ENCODE peak calls at places on chromosomes 7 and 10, in four cellular contexts. A is tibial nerve, X is astrocyte of the cerebellum, F is A549. R is an unnamed sample.

GRCh38 chr10:60894816-60895215 is 49.2 kb downstream of the RHOBTB1 start:
- DNase-seq in A (no peak), X (no peak), F (no peak), R (no peak)

GRCh38 chr10:43252785-43253341 is 14.0 kb downstream of the RASGEF1A start:
- DNase-seq in A (no peak), X (no peak), F (no peak), R (peak)

GRCh38 chr10:80168679-80169380 is 36.3 kb downstream of the PLAC9 start:
- DNase-seq in A (no peak), X (no peak), F (peak), R (no peak)

GRCh38 chr7:117048114-117048853 is 95.0 kb downstream of the ST7 start:
- DNase-seq in A (no peak), X (no peak), F (no peak), R (no peak)

GRCh38 chr10:85784792-85785191 is 581.8 kb downstream of the GRID1 start:
- DNase-seq in A (no peak), X (no peak), F (no peak), R (no peak)

GRCh38 chr10:110547139-110547761 is 20.2 kb upstream of the SMC3 start:
- DNase-seq in A (no peak), X (peak), F (peak), R (no peak)

GRCh38 chr7:107208046-107208458 is 39.2 kb downstream of the HBP1 start:
- DNase-seq in A (no peak), X (no peak), F (no peak), R (no peak)

GRCh38 chr7:134865001-134865845 is 85.8 kb downstream of the CALD1 start:
- DNase-seq in A (no peak), X (no peak), F (no peak), R (no peak)

GRCh38 chr7:148480479-148481146 is 110.0 kb upstream of the C7orf33 start:
- DNase-seq in A (no peak), X (no peak), F (no peak), R (no peak)

GRCh38 chr10:122421054-122421625 is 33.3 kb upstream of the ARMS2 start:
- DNase-seq in A (no peak), X (no peak), F (no peak), R (no peak)

GRCh38 chr7:2662273-2663120 is 25.5 kb upstream of the AMZ1 start:
- DNase-seq in A (no peak), X (no peak), F (no peak), R (no peak)

GRCh38 chr7:2663121-2663886 is 24.7 kb upstream of the AMZ1 start:
- DNase-seq in A (no peak), X (no peak), F (no peak), R (no peak)

GRCh38 chr7:2660359-2661095 is 27.5 kb upstream of the AMZ1 start:
- DNase-seq in A (no peak), X (no peak), F (no peak), R (no peak)

GRCh38 chr7:2661096-2661449 is 26.9 kb upstream of the AMZ1 start:
- DNase-seq in A (no peak), X (no peak), F (no peak), R (no peak)

DNA sequence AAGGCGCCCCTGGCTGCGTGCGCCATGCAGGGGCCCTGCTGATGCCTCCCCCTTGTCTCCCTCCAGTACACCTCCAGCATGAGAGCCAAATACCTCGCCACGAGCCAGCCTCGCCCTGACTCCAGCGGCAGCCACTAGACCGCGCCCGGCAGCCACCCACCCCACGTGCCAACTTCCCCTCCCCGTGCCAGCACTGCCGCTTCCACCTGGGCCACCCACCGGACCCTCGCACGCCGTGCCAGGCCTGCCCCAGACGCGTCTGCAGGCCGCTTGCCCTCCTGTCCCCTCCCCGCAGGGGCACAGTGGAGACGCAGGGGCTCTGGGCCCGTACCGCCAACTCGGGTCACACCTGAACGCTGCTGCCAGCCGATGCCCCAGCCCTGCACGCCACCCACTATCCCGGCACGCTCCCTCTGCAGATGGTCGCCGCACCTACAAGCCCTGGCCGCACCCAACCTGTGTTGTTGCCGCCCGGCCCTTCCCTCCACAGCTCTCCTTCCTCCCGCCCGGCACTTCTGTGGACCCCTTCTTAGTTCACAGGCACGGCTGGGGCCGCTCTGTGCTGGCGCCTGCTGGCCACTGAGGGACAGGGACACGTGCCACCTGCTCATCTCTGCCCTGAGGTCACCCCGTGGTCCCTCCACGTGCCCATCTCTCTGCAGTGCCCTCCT is 26.3 kb upstream of the AMZ1 start:
- DNase-seq in A (no peak), X (no peak), F (no peak), R (no peak)
- TF ChIP-seq CTCF in A (no peak), X (no peak), F (no peak), R (no peak)

DNA sequence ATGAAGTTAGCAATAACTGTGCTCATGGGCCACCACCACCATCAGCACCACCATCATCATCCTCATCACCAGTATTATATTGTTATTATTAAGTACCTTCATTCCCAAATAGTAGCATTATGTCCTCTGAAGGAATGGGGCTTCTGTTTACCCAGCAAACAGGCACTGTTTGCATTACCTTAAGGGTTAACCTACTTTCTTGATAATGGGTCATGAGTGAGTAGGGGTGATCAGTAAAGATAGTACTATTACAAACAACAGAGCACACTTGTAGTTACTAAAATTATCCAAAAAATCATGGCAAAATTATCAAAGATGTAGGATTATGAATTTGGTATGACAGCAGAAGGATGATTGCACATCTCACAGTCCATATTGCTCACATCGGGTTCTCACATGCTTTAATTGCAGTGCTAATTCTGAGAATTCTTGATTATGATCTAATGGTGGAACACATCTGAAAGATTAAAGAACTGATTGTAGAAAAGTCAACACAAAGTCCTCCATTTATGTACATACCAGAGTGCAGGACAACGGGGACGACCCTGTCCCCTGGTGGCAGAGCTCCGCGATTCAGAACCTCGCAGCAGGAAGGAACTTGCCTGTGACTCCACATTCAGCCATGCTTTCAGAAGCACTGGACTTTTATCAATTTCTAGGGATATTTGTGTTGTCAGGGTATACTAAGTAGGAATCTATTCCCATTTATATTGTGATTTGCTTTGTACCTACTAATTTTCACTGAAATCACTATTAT is 31.0 kb downstream of the PDE1C start:
- DNase-seq in A (no peak), X (no peak), F (no peak), R (no peak)
- TF ChIP-seq CTCF in A (no peak), X (no peak), F (no peak), R (no peak)

GRCh38 chr7:23597908-23598224 is 684 bp downstream of the CCDC126 start:
- DNase-seq in A (peak), X (no peak), F (no peak), R (no peak)
- TF ChIP-seq CTCF in A (no peak), X (no peak), F (no peak), R (no peak)

DNA sequence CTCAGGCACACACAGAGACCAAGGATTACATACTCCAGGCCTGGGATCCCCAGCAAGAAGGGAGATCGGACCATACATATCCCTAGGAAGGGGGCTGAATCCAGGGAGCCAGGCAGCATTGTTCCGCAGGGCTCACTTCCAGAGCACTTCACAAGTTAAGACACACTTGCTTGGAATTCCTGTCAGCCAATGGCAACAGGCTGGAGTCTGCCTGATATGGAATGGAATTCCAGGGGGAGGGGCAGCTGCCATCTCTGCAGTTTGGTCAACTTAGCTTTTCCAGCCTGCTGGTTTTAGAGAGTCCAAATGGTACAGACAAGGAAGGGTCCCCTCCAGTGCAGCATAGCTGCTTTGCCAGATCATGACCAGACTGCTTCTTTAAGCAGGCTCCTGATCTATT is 290.0 kb upstream of the GLI3 start:
- DNase-seq in A (no peak), X (no peak), F (no peak), R (no peak)
- TF ChIP-seq CTCF in A (no peak), X (no peak), F (no peak), R (no peak)

DNA sequence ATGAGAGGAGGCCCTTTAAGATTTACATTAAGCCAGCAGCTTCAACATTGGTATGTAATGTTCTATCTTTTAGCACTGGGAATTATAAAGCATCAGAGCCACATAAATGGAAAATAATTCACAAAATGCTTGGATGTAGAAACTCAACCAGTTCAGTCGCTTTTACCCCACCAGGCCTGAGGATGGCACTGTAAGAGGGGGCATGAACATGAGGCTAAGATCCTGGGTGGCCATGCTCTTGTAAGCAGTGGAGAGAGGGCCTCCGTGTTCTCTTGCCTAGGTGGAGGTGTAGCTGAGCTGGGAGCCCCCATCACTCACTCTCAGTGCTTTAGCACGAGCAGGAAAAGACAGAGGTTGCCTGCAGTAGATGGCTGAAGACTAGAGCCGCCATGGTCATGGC is 238.8 kb downstream of the FANK1 start:
- DNase-seq in A (no peak), X (no peak), F (no peak), R (no peak)
- TF ChIP-seq CTCF in A (no peak), X (peak), F (no peak), R (no peak)

GRCh38 chr7:139360948-139361307 is 1.2 kb downstream of the LUC7L2 start:
- DNase-seq in A (no peak), X (no peak), F (no peak), R (no peak)
- TF ChIP-seq CTCF in A (no peak), X (no peak), F (no peak), R (no peak)

DNA sequence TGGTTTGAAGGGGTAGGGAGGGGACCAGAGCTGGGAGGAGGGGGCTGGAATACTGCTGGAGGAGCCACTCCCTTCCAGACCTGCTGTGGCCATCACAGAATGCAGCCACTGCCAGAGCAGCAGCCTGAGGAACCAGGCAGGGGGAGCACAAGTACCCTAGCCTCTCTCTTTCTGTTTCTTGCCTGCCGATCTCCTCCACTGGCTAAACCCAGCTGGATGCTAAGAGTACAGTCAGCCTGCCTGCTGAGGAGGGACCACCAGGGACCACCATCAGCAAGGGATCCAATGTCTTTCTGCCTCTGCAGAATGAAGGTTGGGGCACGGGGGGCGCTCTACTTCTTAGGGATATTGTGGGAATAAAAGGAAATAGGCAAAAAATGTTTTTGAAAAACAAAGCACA is 4.7 kb downstream of the BLVRA start:
- DNase-seq in A (no peak), X (no peak), F (no peak), R (no peak)
- TF ChIP-seq CTCF in A (no peak), X (no peak), F (peak), R (no peak)

GRCh38 chr10:11520892-11521291 is 90.6 kb downstream of the USP6NL start:
- DNase-seq in A (no peak), X (no peak), F (no peak), R (no peak)

GRCh38 chr10:11521860-11522259 is 89.6 kb downstream of the USP6NL start:
- DNase-seq in A (peak), X (peak), F (no peak), R (no peak)

GRCh38 chr10:11527068-11527467 is 84.4 kb downstream of the USP6NL start:
- DNase-seq in A (no peak), X (no peak), F (no peak), R (no peak)

GRCh38 chr10:11525503-11525902 is 85.9 kb downstream of the USP6NL start:
- DNase-seq in A (peak), X (no peak), F (no peak), R (no peak)

GRCh38 chr10:11522821-11523245 is 88.6 kb downstream of the USP6NL start:
- DNase-seq in A (peak), X (no peak), F (no peak), R (no peak)
- TF ChIP-seq CTCF in A (no peak), X (no peak), F (no peak), R (no peak)

GRCh38 chr7:24587853-24588252 is 14.6 kb downstream of the PALS2 start:
- DNase-seq in A (no peak), X (no peak), F (no peak), R (peak)
- TF ChIP-seq CTCF in A (peak), X (peak), F (peak), R (peak)

R was measured in natural killer cell.